ENCODE peak calls at places on chromosomes 4 and X, in ten cellular contexts. G is AG10803; A is EL; S is activated CD4-positive, alpha-beta T cell treated with anti-CD3 and anti-CD28 coated beads, Interleukin-2, amount 50 U/mL, for 1 hour; P is activated effector memory CD4-positive, alpha-beta T cell treated with Interleukin-2 at 50 U/mL for 16 hours; K is mammary epithelial cell; W is sigmoid colon; Z is NCI-H1092 treated with DMSO at 0.1 percent for 48 hours; T is neural crest cell; L is stimulated activated CD8-positive, alpha-beta memory T cell treated with anti-CD3 and anti-CD28 coated beads, Interleukin-4, amount 100 ng/mL, for 24 hours. I is an unnamed sample.

GRCh38 chrX:16826207-16826606 is 39.9 kb downstream of the TXLNG start:
- DNase-seq in G (peak), A (peak), S (no peak), P (no peak), K (peak), W (no peak), Z (peak), T (no peak), L (no peak), I (peak)

GRCh38 chr4:10353110-10353509 is 104.1 kb downstream of the ZNF518B start:
- DNase-seq in G (no peak), A (no peak), S (no peak), P (no peak), K (no peak), W (no peak), Z (no peak), T (no peak), L (no peak), I (no peak)

GRCh38 chr4:48653217-48654014 is 126.7 kb downstream of the FRYL start:
- DNase-seq in G (peak), A (peak), S (peak), P (peak), K (no peak), W (peak), Z (no peak), T (peak), L (peak), I (peak)

GRCh38 chr4:138445098-138445497 is 202.9 kb upstream of the SLC7A11 start:
- DNase-seq in G (peak), A (peak), S (no peak), P (no peak), K (no peak), W (no peak), Z (no peak), T (no peak), L (no peak), I (no peak)

GRCh38 chr4:8033067-8033755 is 93.5 kb upstream of the AFAP1 start:
- DNase-seq in G (no peak), A (no peak), S (no peak), P (no peak), K (no peak), W (no peak), Z (no peak), T (no peak), L (no peak), I (no peak)

GRCh38 chrX:75596178-75596577 is 73.3 kb upstream of the ZDHHC15 start:
- DNase-seq in G (peak), A (no peak), S (no peak), P (no peak), K (no peak), W (no peak), Z (no peak), T (no peak), L (no peak), I (no peak)

GRCh38 chrX:2485789-2486345 is 14.9 kb downstream of the DHRSX start:
- DNase-seq in G (no peak), A (peak), S (no peak), P (no peak), K (no peak), W (no peak), Z (no peak), T (no peak), L (no peak), I (no peak)

GRCh38 chrX:105636667-105637066 is 185.7 kb upstream of the NRK start:
- DNase-seq in G (no peak), A (no peak), S (no peak), P (no peak), K (peak), W (no peak), Z (no peak), T (no peak), L (no peak), I (no peak)

GRCh38 chr4:8286719-8287355 is 17.3 kb downstream of the HTRA3 start:
- DNase-seq in G (no peak), A (no peak), S (no peak), P (no peak), K (no peak), W (peak), Z (no peak), T (no peak), L (no peak), I (no peak)

GRCh38 chr4:28225005-28225404 is 1364.4 kb downstream of the STIM2 start:
- DNase-seq in G (peak), A (peak), S (no peak), P (no peak), K (peak), W (no peak), Z (peak), T (no peak), L (no peak), I (no peak)

GRCh38 chr4:40718571-40718970 is 31.2 kb upstream of the NSUN7 start:
- DNase-seq in G (no peak), A (no peak), S (no peak), P (no peak), K (no peak), W (no peak), Z (peak), T (no peak), L (no peak), I (no peak)

GRCh38 chr4:128974203-128974602 is 119.1 kb downstream of the SCLT1 start:
- DNase-seq in G (peak), A (peak), S (no peak), P (no peak), K (no peak), W (no peak), Z (peak), T (no peak), L (no peak), I (no peak)

GRCh38 chr4:110808371-110808878 is 185.5 kb upstream of the PITX2 start:
- DNase-seq in G (no peak), A (peak), S (no peak), P (no peak), K (peak), W (no peak), Z (no peak), T (no peak), L (no peak), I (no peak)

GRCh38 chr4:80586716-80587115 is 251.2 kb downstream of the CFAP299 start:
- DNase-seq in G (no peak), A (no peak), S (no peak), P (no peak), K (peak), W (no peak), Z (no peak), T (no peak), L (no peak), I (no peak)

GRCh38 chr4:98626350-98626749 is 32.1 kb downstream of the TSPAN5 start:
- DNase-seq in G (peak), A (peak), S (no peak), P (no peak), K (peak), W (no peak), Z (no peak), T (no peak), L (no peak), I (no peak)

GRCh38 chrX:53239474-53239873 is 14.5 kb upstream of the KDM5C start:
- DNase-seq in G (no peak), A (no peak), S (peak), P (no peak), K (no peak), W (no peak), Z (no peak), T (no peak), L (peak), I (no peak)

GRCh38 chr4:98510757-98511517 is 147.5 kb downstream of the TSPAN5 start:
- DNase-seq in G (peak), A (peak), S (no peak), P (no peak), K (peak), W (no peak), Z (no peak), T (no peak), L (no peak), I (no peak)

GRCh38 chr4:183550345-183551080 is 45.7 kb downstream of the ING2 start:
- DNase-seq in G (no peak), A (no peak), S (no peak), P (no peak), K (no peak), W (no peak), Z (no peak), T (no peak), L (no peak), I (no peak)

GRCh38 chr4:174460684-174461083 is 61.6 kb downstream of the HPGD start:
- DNase-seq in G (no peak), A (no peak), S (no peak), P (no peak), K (peak), W (no peak), Z (no peak), T (no peak), L (no peak), I (no peak)

GRCh38 chr4:65495439-65495838 is 174.8 kb downstream of the EPHA5 start:
- DNase-seq in G (no peak), A (no peak), S (no peak), P (no peak), K (no peak), W (no peak), Z (no peak), T (no peak), L (no peak), I (no peak)

GRCh38 chr4:152064753-152065152 is 303.9 kb upstream of the GATB start:
- DNase-seq in G (no peak), A (no peak), S (no peak), P (no peak), K (no peak), W (no peak), Z (no peak), T (no peak), L (no peak), I (no peak)

GRCh38 chr4:7985072-7985471 is 45.4 kb upstream of the AFAP1 start:
- DNase-seq in G (no peak), A (no peak), S (no peak), P (no peak), K (no peak), W (no peak), Z (no peak), T (no peak), L (no peak), I (no peak)

GRCh38 chr4:650951-651883 is 22.9 kb downstream of the ATP5ME start:
- DNase-seq in G (no peak), A (no peak), S (no peak), P (no peak), K (peak), W (no peak), Z (peak), T (no peak), L (no peak), I (no peak)

GRCh38 chrX:85114776-85115175 is 111.1 kb downstream of the APOOL start:
- DNase-seq in G (no peak), A (no peak), S (no peak), P (no peak), K (no peak), W (no peak), Z (no peak), T (no peak), L (no peak), I (no peak)

GRCh38 chrX:110182865-110183264 is 135.0 kb downstream of the AMMECR1 start:
- DNase-seq in G (no peak), A (peak), S (no peak), P (no peak), K (no peak), W (no peak), Z (no peak), T (no peak), L (no peak), I (no peak)